ENCODE peak calls at places on chromosomes 16 and 17, in eight cellular contexts. H, F, S, N, L, C, U and P are unnamed samples.
A peak's percentile ranks its signal among the peaks of the same experiment; 100 is the strongest.

GRCh38 chr16:88077328-88078108 is 126.3 kb downstream of the BANP start:
- DNase-seq in H (no peak), F (no peak), S (no peak), N (no peak), L (no peak), C (peak; percentile 67), U (no peak), P (no peak)

GRCh38 chr16:848510-849253 is 48.1 kb upstream of the GNG13 start:
- DNase-seq in H (no peak), F (no peak), S (no peak), N (no peak), L (no peak), C (peak; percentile 14), U (no peak), P (no peak)

GRCh38 chr17:41602524-41602923 is 10.0 kb downstream of the KRT16 start:
- DNase-seq in H (no peak), F (no peak), S (no peak), N (no peak), L (no peak), C (no peak), U (no peak), P (no peak)

GRCh38 chr17:59769891-59770290 is 62.4 kb downstream of the VMP1 start:
- DNase-seq in H (no peak), F (no peak), S (no peak), N (peak; percentile 43), L (no peak), C (no peak), U (no peak), P (no peak)

GRCh38 chr16:9380221-9380620 is 288.8 kb downstream of the HAPSTR1 start:
- DNase-seq in H (no peak), F (no peak), S (no peak), N (no peak), L (no peak), C (no peak), U (no peak), P (no peak)

GRCh38 chr16:88764913-88765349 is 20.1 kb downstream of the PIEZO1 start:
- DNase-seq in H (no peak), F (no peak), S (no peak), N (no peak), L (no peak), C (no peak), U (no peak), P (no peak)

GRCh38 chr17:43381204-43381603 is 17.6 kb upstream of the ARL4D start:
- DNase-seq in H (peak; percentile 70), F (no peak), S (no peak), N (no peak), L (no peak), C (no peak), U (no peak), P (no peak)

GRCh38 chr16:78257376-78257728 is 157.9 kb downstream of the WWOX start:
- DNase-seq in H (no peak), F (no peak), S (no peak), N (no peak), L (no peak), C (no peak), U (peak; percentile 32), P (no peak)

GRCh38 chr16:2963074-2963610 is 933 bp upstream of the KREMEN2 start:
- DNase-seq in H (no peak), F (no peak), S (peak; percentile 71), N (no peak), L (no peak), C (no peak), U (peak; percentile 56), P (no peak)

GRCh38 chr17:71084838-71085237 is 915.5 kb downstream of the KCNJ2 start:
- DNase-seq in H (no peak), F (no peak), S (no peak), N (no peak), L (no peak), C (no peak), U (no peak), P (no peak)

GRCh38 chr16:71746442-71747046 is 22.0 kb upstream of the PHLPP2 start:
- DNase-seq in H (no peak), F (no peak), S (peak; percentile 56), N (peak; percentile 50), L (no peak), C (no peak), U (no peak), P (no peak)

GRCh38 chr17:66548158-66548557 is 245.7 kb downstream of the PRKCA start:
- DNase-seq in H (no peak), F (peak; percentile 39), S (no peak), N (peak; percentile 69), L (no peak), C (no peak), U (no peak), P (peak; percentile 41)

GRCh38 chr16:11224894-11225676 is 30.9 kb downstream of the SOCS1 start:
- DNase-seq in H (peak; percentile 47), F (peak; percentile 61), S (no peak), N (no peak), L (no peak), C (peak; percentile 38), U (no peak), P (peak; percentile 73)

GRCh38 chr17:62109378-62109902 is 44.4 kb upstream of the MED13 start:
- DNase-seq in H (peak; percentile 86), F (no peak), S (peak; percentile 93), N (peak; percentile 75), L (peak; percentile 10), C (no peak), U (peak; percentile 39), P (no peak)

GRCh38 chr17:17305282-17305801 is 2.2 kb downstream of the NT5M start:
- DNase-seq in H (no peak), F (peak; percentile 40), S (peak; percentile 79), N (no peak), L (no peak), C (no peak), U (peak; percentile 19), P (peak; percentile 50)

GRCh38 chr17:83173997-83174858 is 94.8 kb downstream of the METRNL start:
- DNase-seq in H (no peak), F (no peak), S (no peak), N (peak; percentile 91), L (no peak), C (no peak), U (peak; percentile 63), P (peak; percentile 6)

GRCh38 chr17:14307560-14308024 is 6.7 kb downstream of the HS3ST3B1 start:
- DNase-seq in H (no peak), F (no peak), S (peak; percentile 33), N (peak; percentile 89), L (no peak), C (no peak), U (no peak), P (no peak)

GRCh38 chr16:53421248-53421647 is 13.0 kb upstream of the RBL2 start:
- DNase-seq in H (no peak), F (no peak), S (no peak), N (no peak), L (no peak), C (no peak), U (no peak), P (no peak)

DNA sequence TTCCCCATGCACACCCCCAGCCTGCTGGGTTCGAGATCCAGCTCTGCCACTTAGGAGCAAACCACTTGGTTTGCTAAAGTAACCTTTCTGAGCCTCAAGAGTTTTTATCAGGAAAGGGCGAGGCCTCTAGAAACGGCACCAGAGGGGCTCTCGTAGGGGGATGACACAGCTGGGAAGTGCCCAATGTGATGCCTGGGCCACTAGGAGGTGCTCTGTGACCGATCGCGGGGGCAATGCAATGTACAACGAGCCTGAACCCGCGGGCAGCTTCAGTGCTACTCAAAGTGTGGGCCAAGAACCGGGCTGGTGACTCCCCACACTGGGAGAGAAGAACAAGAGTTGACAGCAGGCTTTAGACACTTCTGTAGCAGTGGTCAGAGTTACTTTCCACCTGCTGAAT is 9.4 kb downstream of the C16orf89 start:
- DNase-seq in H (peak; percentile 29), F (peak; percentile 33), S (peak; percentile 65), N (no peak), L (no peak), C (no peak), U (peak; percentile 49), P (no peak)
- TF ChIP-seq CTCF in H (no peak), F (peak; percentile 35), S (peak; percentile 83), N (peak; percentile 38), L (peak; percentile 52), C (peak; percentile 14), U (peak; percentile 47), P (no peak)

GRCh38 chr17:56680676-56681075 is 87.2 kb downstream of the NOG start:
- DNase-seq in H (no peak), F (no peak), S (no peak), N (no peak), L (no peak), C (no peak), U (no peak), P (no peak)

GRCh38 chr17:56678249-56679144 is 85.0 kb downstream of the NOG start:
- DNase-seq in H (no peak), F (no peak), S (no peak), N (no peak), L (no peak), C (no peak), U (peak; percentile 52), P (no peak)

GRCh38 chr17:56679767-56680422 is 86.4 kb downstream of the NOG start:
- DNase-seq in H (no peak), F (no peak), S (no peak), N (peak; percentile 31), L (no peak), C (no peak), U (no peak), P (no peak)

GRCh38 chr17:56676807-56677206 is 83.3 kb downstream of the NOG start:
- DNase-seq in H (no peak), F (no peak), S (no peak), N (peak; percentile 28), L (no peak), C (no peak), U (no peak), P (no peak)

GRCh38 chr17:56679148-56679766 is 85.8 kb downstream of the NOG start:
- DNase-seq in H (no peak), F (no peak), S (peak; percentile 29), N (peak; percentile 36), L (no peak), C (no peak), U (peak; percentile 23), P (no peak)
- TF ChIP-seq CTCF in H (no peak), F (peak; percentile 64), S (peak; percentile 51), N (peak; percentile 69), L (peak; percentile 73), C (peak; percentile 64), U (peak; percentile 63), P (peak; percentile 62)

GRCh38 chr17:916315-916714 is 63.3 kb downstream of the NXN start:
- DNase-seq in H (no peak), F (no peak), S (no peak), N (no peak), L (no peak), C (no peak), U (no peak), P (no peak)
- TF ChIP-seq CTCF in H (no peak), F (no peak), S (no peak), N (peak; percentile 27), L (peak; percentile 18), C (no peak), U (no peak), P (no peak)

GRCh38 chr16:83113317-83113716 is 486.5 kb downstream of the CDH13 start:
- DNase-seq in H (no peak), F (no peak), S (peak; percentile 12), N (peak; percentile 29), L (no peak), C (no peak), U (peak; percentile 27), P (no peak)
- TF ChIP-seq CTCF in H (no peak), F (no peak), S (peak; percentile 23), N (peak; percentile 69), L (peak; percentile 47), C (peak; percentile 45), U (peak; percentile 48), P (peak; percentile 44)

GRCh38 chr16:21950782-21951521 is 2.2 kb upstream of the UQCRC2 start:
- DNase-seq in H (no peak), F (no peak), S (peak; percentile 44), N (peak; percentile 25), L (no peak), C (no peak), U (no peak), P (no peak)
- TF ChIP-seq CTCF in H (no peak), F (peak; percentile 21), S (peak; percentile 55), N (peak; percentile 52), L (peak; percentile 46), C (peak; percentile 58), U (no peak), P (no peak)